ENCODE peak calls at places on chromosomes 1 and 21, in four cellular contexts. H is NCI-H774; A is Caki2; Q is stimulated activated CD4-positive, alpha-beta T cell treated with anti-CD3 and anti-CD28 coated beads, Interleukin-15, amount 100 ng/mL, for 48 hours. T is an unnamed sample.

GRCh38 chr1:6634278-6635052 is 9.8 kb downstream of the THAP3 start:
- DNase-seq in H (no peak), A (peak; percentile 27), Q (no peak), T (no peak)

GRCh38 chr1:29460211-29460610 is 223.9 kb downstream of the PTPRU start:
- DNase-seq in H (no peak), A (no peak), Q (no peak), T (no peak)

GRCh38 chr1:23370744-23371710 is 1.4 kb upstream of the ZNF436 start:
- DNase-seq in H (no peak), A (peak; percentile 70), Q (no peak), T (no peak)

GRCh38 chr1:155300553-155301329 is 497 bp downstream of the PKLR start:
- DNase-seq in H (no peak), A (no peak), Q (no peak), T (no peak)

GRCh38 chr1:11787251-11787803 is 18.4 kb downstream of the MTHFR start:
- DNase-seq in H (no peak), A (peak; percentile 68), Q (no peak), T (no peak)

GRCh38 chr1:151775894-151776664 is 12.8 kb upstream of the MRPL9 start:
- DNase-seq in H (no peak), A (no peak), Q (no peak), T (no peak)

GRCh38 chr21:32484706-32485380 is 72.3 kb downstream of the EVA1C start:
- DNase-seq in H (no peak), A (no peak), Q (no peak), T (peak; percentile 55)

GRCh38 chr1:166902279-166902678 is 26.2 kb upstream of the TADA1 start:
- DNase-seq in H (no peak), A (peak; percentile 63), Q (no peak), T (peak; percentile 54)

GRCh38 chr1:240073097-240073496 is 18.6 kb upstream of the FMN2 start:
- DNase-seq in H (no peak), A (no peak), Q (no peak), T (no peak)

GRCh38 chr1:218942421-218942820 is 231.3 kb upstream of the LYPLAL1 start:
- DNase-seq in H (no peak), A (no peak), Q (no peak), T (no peak)

GRCh38 chr1:82317671-82318070 is 516.9 kb downstream of the ADGRL2 start:
- DNase-seq in H (no peak), A (no peak), Q (no peak), T (no peak)

GRCh38 chr1:90502194-90502593 is 214.9 kb downstream of the BARHL2 start:
- DNase-seq in H (no peak), A (no peak), Q (no peak), T (no peak)

GRCh38 chr1:111989531-111990025 is at the start of gene KCND3:
- DNase-seq in H (peak; percentile 16), A (no peak), Q (no peak), T (no peak)

GRCh38 chr1:116679828-116680628 is 12.5 kb upstream of the IGSF3 start:
- DNase-seq in H (no peak), A (no peak), Q (no peak), T (no peak)

GRCh38 chr1:155170101-155170785 is 2.9 kb downstream of the KRTCAP2 start:
- DNase-seq in H (no peak), A (no peak), Q (no peak), T (no peak)

GRCh38 chr1:17755120-17755519 is at the start of gene ACTL8:
- DNase-seq in H (no peak), A (no peak), Q (no peak), T (no peak)

GRCh38 chr1:35505911-35506798 is 51.0 kb downstream of the KIAA0319L start:
- DNase-seq in H (no peak), A (peak; percentile 89), Q (peak; percentile 9), T (no peak)

GRCh38 chr1:166069390-166069789 is 97.4 kb downstream of the FAM78B start:
- DNase-seq in H (no peak), A (peak; percentile 17), Q (no peak), T (no peak)

GRCh38 chr1:175201061-175201508 is 8.5 kb upstream of the KIAA0040 start:
- DNase-seq in H (no peak), A (no peak), Q (no peak), T (no peak)

GRCh38 chr1:82517586-82517985 is 716.9 kb downstream of the ADGRL2 start:
- DNase-seq in H (no peak), A (no peak), Q (no peak), T (no peak)

GRCh38 chr1:150233359-150234308 is 2.3 kb downstream of the ANP32E start:
- DNase-seq in H (no peak), A (peak; percentile 31), Q (no peak), T (no peak)

GRCh38 chr1:43703836-43704235 is 3.5 kb upstream of the ST3GAL3 start:
- DNase-seq in H (no peak), A (no peak), Q (no peak), T (no peak)

GRCh38 chr1:4637616-4638346 is 16.6 kb upstream of the AJAP1 start:
- DNase-seq in H (no peak), A (no peak), Q (no peak), T (peak; percentile 37)

GRCh38 chr21:44751799-44752636 is 40.6 kb upstream of the TSPEAR start:
- DNase-seq in H (no peak), A (no peak), Q (no peak), T (peak; percentile 22)

GRCh38 chr1:206631085-206631509 is 4.2 kb upstream of the DYRK3 start:
- DNase-seq in H (peak; percentile 57), A (peak; percentile 77), Q (no peak), T (no peak)

GRCh38 chr1:13576926-13577325 is 6.7 kb upstream of the PDPN start:
- DNase-seq in H (no peak), A (no peak), Q (no peak), T (no peak)

GRCh38 chr1:154788886-154789285 is 81.2 kb downstream of the KCNN3 start:
- DNase-seq in H (no peak), A (no peak), Q (no peak), T (no peak)

GRCh38 chr1:60213253-60213652 is 139.7 kb upstream of the C1orf87 start:
- DNase-seq in H (no peak), A (no peak), Q (no peak), T (no peak)

GRCh38 chr1:225544283-225544682 is 108.6 kb downstream of the ENAH start:
- DNase-seq in H (no peak), A (no peak), Q (no peak), T (no peak)

GRCh38 chr1:160437432-160438319 is 37.3 kb downstream of the VANGL2 start:
- DNase-seq in H (no peak), A (no peak), Q (no peak), T (no peak)